ENCODE peak calls at places on chromosome 1, in eight cellular contexts. X, V, O, P, D, J, N and C are unnamed samples.

GRCh38 chr1:99820546-99820945 is 29.6 kb upstream of the AGL start:
- DNase-seq in X (no peak), V (no peak), O (no peak), P (no peak), D (peak), J (no peak), N (no peak), C (no peak)

GRCh38 chr1:10903826-10904225 is 107.4 kb upstream of the CASZ1 start:
- DNase-seq in X (no peak), V (no peak), O (no peak), P (no peak), D (peak), J (no peak), N (no peak), C (no peak)

GRCh38 chr1:7610936-7611335 is 160.2 kb upstream of the VAMP3 start:
- DNase-seq in X (no peak), V (no peak), O (no peak), P (peak), D (no peak), J (no peak), N (no peak), C (peak)

GRCh38 chr1:1836119-1836518 is 54.8 kb downstream of the GNB1 start:
- DNase-seq in X (no peak), V (no peak), O (no peak), P (no peak), D (no peak), J (no peak), N (no peak), C (no peak)

GRCh38 chr1:178871551-178872320 is 859 bp upstream of the ANGPTL1 start:
- DNase-seq in X (no peak), V (no peak), O (no peak), P (no peak), D (no peak), J (no peak), N (no peak), C (no peak)

GRCh38 chr1:172393354-172393753 is 27.1 kb upstream of the C1orf105 start:
- DNase-seq in X (no peak), V (no peak), O (no peak), P (no peak), D (no peak), J (no peak), N (no peak), C (no peak)

GRCh38 chr1:161131721-161132409 is 602 bp downstream of the DEDD start:
- DNase-seq in X (no peak), V (no peak), O (no peak), P (peak), D (no peak), J (no peak), N (no peak), C (no peak)

GRCh38 chr1:99119193-99119592 is 114.5 kb upstream of the PLPPR5 start:
- DNase-seq in X (no peak), V (no peak), O (no peak), P (no peak), D (no peak), J (no peak), N (peak), C (no peak)

GRCh38 chr1:3642921-3643675 is 6.8 kb downstream of the WRAP73 start:
- DNase-seq in X (no peak), V (no peak), O (no peak), P (no peak), D (no peak), J (no peak), N (no peak), C (no peak)

GRCh38 chr1:223713546-223714420 is 1.4 kb downstream of the CAPN2 start:
- DNase-seq in X (no peak), V (no peak), O (no peak), P (no peak), D (no peak), J (no peak), N (no peak), C (no peak)

GRCh38 chr1:47578862-47579419 is 141.1 kb downstream of the FOXD2 start:
- DNase-seq in X (no peak), V (no peak), O (no peak), P (no peak), D (no peak), J (no peak), N (no peak), C (no peak)

GRCh38 chr1:159591981-159592380 is 4.4 kb downstream of the APCS start:
- DNase-seq in X (no peak), V (no peak), O (no peak), P (no peak), D (no peak), J (no peak), N (no peak), C (no peak)

GRCh38 chr1:47180603-47181094 is 9.2 kb downstream of the PDZK1IP1 start:
- DNase-seq in X (no peak), V (no peak), O (no peak), P (no peak), D (no peak), J (no peak), N (no peak), C (no peak)